ENCODE peak calls at places on chromosomes 6 and 20, in six cellular contexts. T is tibial artery, A is neural progenitor cell, Z is breast epithelium, L is fibroblast of lung, U is coronary artery. J is an unnamed sample.

GRCh38 chr6:20947977-20948376 is 413.7 kb downstream of the CDKAL1 start:
- DNase-seq in T (no peak), A (no peak), Z (no peak), L (no peak), U (no peak), J (no peak)

GRCh38 chr6:11999245-11999644 is 12.9 kb upstream of the HIVEP1 start:
- DNase-seq in T (no peak), A (no peak), Z (no peak), L (peak), U (no peak), J (no peak)

GRCh38 chr6:85449388-85449817 is 480 bp upstream of the NT5E start:
- DNase-seq in T (peak), A (peak), Z (no peak), L (peak), U (no peak), J (no peak)

GRCh38 chr20:1326031-1326930 is 2.7 kb downstream of the SDCBP2 start:
- DNase-seq in T (peak), A (no peak), Z (peak), L (peak), U (peak), J (no peak)

GRCh38 chr20:6705920-6706500 is 61.5 kb upstream of the BMP2 start:
- DNase-seq in T (no peak), A (no peak), Z (no peak), L (no peak), U (no peak), J (no peak)

GRCh38 chr6:152635949-152636674 is 1.1 kb downstream of the SYNE1 start:
- DNase-seq in T (no peak), A (peak), Z (no peak), L (peak), U (no peak), J (peak)

GRCh38 chr6:5782783-5783567 is 223.8 kb downstream of the NRN1 start:
- DNase-seq in T (peak), A (no peak), Z (no peak), L (peak), U (peak), J (no peak)

GRCh38 chr6:16301511-16301910 is 63.1 kb downstream of the GMPR start:
- DNase-seq in T (no peak), A (no peak), Z (no peak), L (no peak), U (no peak), J (no peak)

GRCh38 chr6:110389689-110390382 is 25.5 kb downstream of the DDO start:
- DNase-seq in T (no peak), A (no peak), Z (no peak), L (no peak), U (no peak), J (no peak)

GRCh38 chr6:127458817-127459216 is 372 bp downstream of the KIAA0408 start:
- DNase-seq in T (peak), A (peak), Z (no peak), L (peak), U (no peak), J (no peak)

GRCh38 chr20:13701486-13701885 is 62.8 kb upstream of the TASP1 start:
- DNase-seq in T (no peak), A (no peak), Z (no peak), L (no peak), U (no peak), J (no peak)

GRCh38 chr6:311679-312220 is 19.5 kb downstream of the DUSP22 start:
- DNase-seq in T (no peak), A (no peak), Z (no peak), L (no peak), U (no peak), J (no peak)

GRCh38 chr20:39880890-39881289 is 808.1 kb downstream of the MAFB start:
- DNase-seq in T (no peak), A (no peak), Z (no peak), L (no peak), U (no peak), J (no peak)

DNA sequence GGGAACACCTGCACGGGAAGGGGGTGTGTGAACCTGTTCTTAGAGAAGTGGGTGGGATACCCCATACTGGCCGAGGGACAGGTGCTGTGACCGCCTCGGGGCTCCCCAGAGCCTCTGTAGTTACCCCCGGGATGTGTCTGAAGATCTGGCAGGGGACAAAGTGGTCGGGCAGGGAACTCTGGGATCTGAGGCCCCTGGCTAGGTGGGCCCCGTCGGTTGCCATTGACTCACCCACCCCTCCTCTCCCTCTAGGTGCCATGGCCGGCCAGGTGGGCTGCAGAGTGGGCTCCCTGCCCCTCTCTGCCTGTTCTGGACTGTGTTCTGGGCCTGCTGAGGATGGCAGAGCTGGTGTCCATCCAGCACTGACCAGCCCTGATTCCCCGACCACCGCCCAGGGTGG is 4.3 kb downstream of the BIRC7 start:
- DNase-seq in T (no peak), A (no peak), Z (no peak), L (no peak), U (no peak), J (no peak)
- H3K27ac ChIP-seq in T (no peak), A (no peak), Z (no peak), L (no peak), U (no peak), J (no peak)

DNA sequence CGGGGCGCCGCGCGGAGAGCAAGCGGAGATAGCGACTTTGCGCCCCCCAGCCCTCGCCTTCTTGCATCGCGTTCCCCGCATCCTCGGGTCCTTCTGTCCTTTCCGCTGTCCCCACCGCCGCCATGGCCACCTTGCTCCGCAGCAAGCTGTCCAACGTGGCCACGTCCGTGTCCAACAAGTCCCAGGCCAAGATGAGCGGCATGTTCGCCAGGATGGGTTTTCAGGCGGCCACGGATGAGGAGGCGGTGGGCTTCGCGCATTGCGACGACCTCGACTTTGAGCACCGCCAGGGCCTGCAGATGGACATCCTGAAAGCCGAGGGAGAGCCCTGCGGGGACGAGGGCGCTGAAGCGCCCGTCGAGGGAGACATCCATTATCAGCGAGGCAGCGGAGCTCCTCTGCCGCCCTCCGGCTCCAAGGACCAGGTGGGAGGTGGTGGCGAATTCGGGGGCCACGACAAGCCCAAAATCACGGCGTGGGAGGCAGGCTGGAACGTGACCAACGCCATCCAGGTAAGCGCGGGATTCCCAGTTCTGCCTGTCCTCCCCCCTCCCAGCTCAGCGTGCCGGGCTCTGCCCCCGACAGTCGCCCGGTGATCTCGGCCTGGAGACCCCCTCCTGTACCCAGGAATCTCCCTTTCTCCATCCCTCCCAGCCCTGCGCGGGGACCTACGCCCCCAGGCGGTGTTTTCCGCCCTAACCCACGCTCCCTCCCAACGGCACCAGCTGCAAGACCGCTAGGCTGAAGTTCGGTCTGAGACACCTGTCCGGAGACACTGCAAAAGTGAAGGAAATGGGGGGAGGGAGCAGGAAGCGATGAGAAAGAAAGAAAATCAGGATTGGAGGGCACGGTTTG is 544 bp downstream of the SLC32A1 start:
- DNase-seq in T (no peak), A (peak), Z (no peak), L (no peak), U (no peak), J (no peak)
- H3K4me3 ChIP-seq in T (no peak), A (peak), Z (peak), L (no peak), U (peak), J (no peak)

DNA sequence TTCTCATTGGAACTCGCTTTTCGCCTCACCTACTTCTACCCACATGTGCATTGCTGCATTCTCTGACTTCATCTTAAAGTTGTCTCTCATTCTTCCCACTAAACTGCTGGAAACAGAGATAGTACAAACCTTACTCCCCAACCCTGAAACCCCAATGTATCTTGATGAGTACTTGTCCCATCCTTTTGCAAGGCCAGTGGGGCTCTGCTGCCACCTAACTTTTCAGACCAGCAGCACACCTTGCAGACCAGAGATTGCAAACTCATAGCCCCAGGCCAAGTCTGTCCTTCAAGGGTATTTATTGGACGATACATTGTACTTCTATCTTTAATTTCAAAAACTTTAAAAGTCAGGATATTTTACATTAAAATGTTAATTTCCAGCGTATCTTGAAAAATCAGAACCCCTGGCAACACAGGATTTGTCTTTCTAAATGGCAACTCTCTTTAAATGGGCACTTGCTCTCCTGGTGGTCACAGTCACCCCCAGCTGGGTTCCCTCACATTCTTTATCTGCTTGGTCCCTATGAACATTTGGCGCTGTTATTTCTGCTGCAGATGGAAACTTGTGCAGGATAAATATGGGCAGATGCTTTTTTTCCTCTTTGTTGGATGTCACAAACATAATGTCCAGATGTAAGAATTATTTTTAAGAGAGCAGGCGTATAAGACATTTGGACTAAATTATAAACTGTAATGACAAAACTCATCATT is 83.9 kb downstream of the SOD2 start:
- DNase-seq in T (no peak), A (peak), Z (no peak), L (peak), U (no peak), J (no peak)
- TF ChIP-seq CTCF in T (no peak), A (peak), Z (no peak), L (peak), U (no peak), J (no peak)

GRCh38 chr6:27720607-27721580 is 191.3 kb downstream of the OR2B2 start:
- DNase-seq in T (no peak), A (peak), Z (no peak), L (peak), U (no peak), J (no peak)
- H3K27ac ChIP-seq in T (no peak), A (no peak), Z (no peak), L (no peak), U (no peak), J (no peak)

DNA sequence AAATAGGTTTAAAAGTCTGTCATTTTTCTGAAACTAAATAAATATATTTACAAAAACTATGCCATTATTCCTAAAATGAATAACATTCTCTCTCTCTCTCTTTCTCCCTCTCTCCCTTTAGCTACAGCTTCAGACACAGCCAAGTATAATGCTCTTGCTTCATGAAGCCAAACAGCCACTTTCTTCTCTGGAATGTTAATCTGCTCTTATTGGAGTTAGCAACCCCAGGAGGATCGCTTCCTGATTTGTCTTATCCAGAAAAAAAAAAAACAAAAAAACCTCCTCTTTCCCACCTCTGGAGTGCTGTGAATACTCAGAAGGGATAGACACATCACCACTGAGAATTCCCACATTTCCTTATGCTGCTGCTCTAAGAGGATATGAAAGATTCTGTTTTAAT is 192.5 kb upstream of the TFAP2D start:
- DNase-seq in T (no peak), A (peak), Z (no peak), L (no peak), U (no peak), J (no peak)
- H3K4me3 ChIP-seq in T (no peak), A (peak), Z (no peak), L (no peak), U (no peak), J (no peak)

GRCh38 chr6:118826096-118826495 is 67.9 kb upstream of the ASF1A start:
- DNase-seq in T (no peak), A (no peak), Z (no peak), L (no peak), U (no peak), J (no peak)
- TF ChIP-seq CTCF in T (no peak), A (no peak), Z (no peak), L (no peak), U (no peak), J (no peak)

GRCh38 chr6:44201200-44201599 is 15.5 kb upstream of the MYMX start:
- DNase-seq in T (no peak), A (no peak), Z (peak), L (no peak), U (no peak), J (no peak)

GRCh38 chr6:44201638-44202303 is 15.0 kb upstream of the MYMX start:
- DNase-seq in T (no peak), A (no peak), Z (peak), L (no peak), U (no peak), J (no peak)

GRCh38 chr6:44202972-44203750 is 13.6 kb upstream of the MYMX start:
- DNase-seq in T (no peak), A (no peak), Z (no peak), L (no peak), U (no peak), J (no peak)

GRCh38 chr6:44203955-44204354 is 12.8 kb upstream of the MYMX start:
- DNase-seq in T (no peak), A (no peak), Z (no peak), L (no peak), U (no peak), J (no peak)

GRCh38 chr6:44202332-44202971 is 14.3 kb upstream of the MYMX start:
- DNase-seq in T (no peak), A (peak), Z (no peak), L (no peak), U (no peak), J (no peak)
- H3K27ac ChIP-seq in T (no peak), A (no peak), Z (peak), L (no peak), U (no peak), J (no peak)

DNA sequence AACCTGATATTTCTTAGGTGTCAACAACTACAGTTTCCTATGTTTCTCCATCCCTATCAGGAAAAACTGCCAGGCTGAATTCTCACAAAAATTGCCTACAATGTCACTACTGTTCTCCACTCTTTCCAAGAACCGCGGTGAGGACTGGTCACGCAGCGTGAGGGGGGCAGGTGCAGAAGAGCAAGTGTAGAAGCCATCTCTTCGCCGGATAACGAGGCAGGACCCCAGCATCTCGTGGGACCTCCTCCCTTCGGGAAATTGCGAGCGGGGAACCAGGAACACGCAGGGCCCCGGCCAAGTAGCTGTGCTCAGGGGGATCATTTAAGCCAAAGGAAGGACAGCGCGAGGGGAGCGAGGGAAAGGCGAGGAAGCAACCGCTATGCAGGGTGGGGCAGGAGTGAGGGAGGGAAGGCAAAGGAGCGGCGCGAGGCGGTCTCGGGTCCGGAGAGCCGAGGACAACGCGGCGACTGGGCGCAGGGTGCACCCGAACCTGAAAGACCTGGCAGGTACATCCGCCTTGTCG is 593 bp downstream of the APMAP start:
- DNase-seq in T (no peak), A (peak), Z (no peak), L (no peak), U (peak), J (peak)
- H3K4me3 ChIP-seq in T (peak), A (peak), Z (peak), L (peak), U (peak), J (peak)

J was measured in left lung.